ENCODE peak calls at places on chromosome 12, in seven cellular contexts. One of them, this sample, is unnamed.

GRCh38 chr12:26971963-26972362 is 33.7 kb downstream of the FGFR1OP2 start:
- DNase-seq in SK-N-SH: no peak
- DNase-seq in gastrocnemius medialis: no peak
- DNase-seq in aorta: no peak
- DNase-seq in breast epithelium: no peak
- DNase-seq in esophagus squamous epithelium: no peak
- DNase-seq in astrocyte of the spinal cord: no peak
- DNase-seq in this sample: no peak

GRCh38 chr12:123089631-123090353 is 61.1 kb downstream of the PITPNM2 start:
- DNase-seq in breast epithelium: no peak
- DNase-seq in aorta: no peak
- DNase-seq in gastrocnemius medialis: no peak
- DNase-seq in esophagus squamous epithelium: no peak
- DNase-seq in astrocyte of the spinal cord: peak
- DNase-seq in SK-N-SH: no peak
- DNase-seq in this sample: no peak

GRCh38 chr12:14854586-14855163 is 11.3 kb upstream of the ART4 start:
- DNase-seq in gastrocnemius medialis: no peak
- DNase-seq in esophagus squamous epithelium: no peak
- DNase-seq in SK-N-SH: no peak
- DNase-seq in breast epithelium: no peak
- DNase-seq in aorta: no peak
- DNase-seq in astrocyte of the spinal cord: no peak
- DNase-seq in this sample: no peak

GRCh38 chr12:52487211-52487610 is 5.8 kb downstream of the KRT6A start:
- DNase-seq in astrocyte of the spinal cord: no peak
- DNase-seq in SK-N-SH: no peak
- DNase-seq in aorta: no peak
- DNase-seq in esophagus squamous epithelium: no peak
- DNase-seq in breast epithelium: no peak
- DNase-seq in gastrocnemius medialis: no peak
- DNase-seq in this sample: no peak

GRCh38 chr12:8950702-8951478 is 1.4 kb upstream of the M6PR start:
- DNase-seq in breast epithelium: no peak
- DNase-seq in astrocyte of the spinal cord: no peak
- DNase-seq in SK-N-SH: no peak
- DNase-seq in esophagus squamous epithelium: no peak
- DNase-seq in gastrocnemius medialis: no peak
- DNase-seq in aorta: no peak
- DNase-seq in this sample: no peak

GRCh38 chr12:84455598-84455997 is 457.0 kb downstream of the SLC6A15 start:
- DNase-seq in esophagus squamous epithelium: no peak
- DNase-seq in breast epithelium: no peak
- DNase-seq in SK-N-SH: peak
- DNase-seq in aorta: no peak
- DNase-seq in astrocyte of the spinal cord: no peak
- DNase-seq in gastrocnemius medialis: no peak
- DNase-seq in this sample: no peak

GRCh38 chr12:122389677-122390076 is 32.8 kb downstream of the CLIP1 start:
- DNase-seq in esophagus squamous epithelium: no peak
- DNase-seq in breast epithelium: no peak
- DNase-seq in aorta: no peak
- DNase-seq in SK-N-SH: no peak
- DNase-seq in gastrocnemius medialis: no peak
- DNase-seq in astrocyte of the spinal cord: no peak
- DNase-seq in this sample: no peak

GRCh38 chr12:27504506-27504905 is 19.5 kb upstream of the PPFIBP1 start:
- DNase-seq in SK-N-SH: no peak
- DNase-seq in astrocyte of the spinal cord: peak
- DNase-seq in esophagus squamous epithelium: no peak
- DNase-seq in aorta: no peak
- DNase-seq in breast epithelium: no peak
- DNase-seq in gastrocnemius medialis: no peak
- DNase-seq in this sample: no peak

GRCh38 chr12:66964629-66965028 is 285.8 kb upstream of the GRIP1 start:
- DNase-seq in astrocyte of the spinal cord: peak
- DNase-seq in aorta: no peak
- DNase-seq in SK-N-SH: no peak
- DNase-seq in gastrocnemius medialis: no peak
- DNase-seq in breast epithelium: no peak
- DNase-seq in esophagus squamous epithelium: no peak
- DNase-seq in this sample: no peak

GRCh38 chr12:132908145-132909029 is 21.0 kb upstream of the CHFR start:
- DNase-seq in astrocyte of the spinal cord: peak
- DNase-seq in gastrocnemius medialis: peak
- DNase-seq in aorta: peak
- DNase-seq in breast epithelium: peak
- DNase-seq in esophagus squamous epithelium: peak
- DNase-seq in SK-N-SH: peak
- DNase-seq in this sample: peak

GRCh38 chr12:7019043-7019569 is 830 bp upstream of the LPCAT3 start:
- DNase-seq in gastrocnemius medialis: no peak
- DNase-seq in esophagus squamous epithelium: no peak
- DNase-seq in breast epithelium: no peak
- DNase-seq in aorta: no peak
- DNase-seq in astrocyte of the spinal cord: no peak
- DNase-seq in SK-N-SH: no peak
- DNase-seq in this sample: no peak

GRCh38 chr12:67182551-67182950 is 86.6 kb upstream of the CAND1 start:
- DNase-seq in aorta: no peak
- DNase-seq in SK-N-SH: no peak
- DNase-seq in breast epithelium: no peak
- DNase-seq in esophagus squamous epithelium: no peak
- DNase-seq in astrocyte of the spinal cord: no peak
- DNase-seq in gastrocnemius medialis: no peak
- DNase-seq in this sample: no peak

GRCh38 chr12:123931686-123932321 is 40.8 kb downstream of the CCDC92 start:
- DNase-seq in aorta: no peak
- DNase-seq in esophagus squamous epithelium: no peak
- DNase-seq in SK-N-SH: no peak
- DNase-seq in breast epithelium: no peak
- DNase-seq in gastrocnemius medialis: no peak
- DNase-seq in astrocyte of the spinal cord: no peak
- DNase-seq in this sample: no peak

GRCh38 chr12:88566430-88566829 is 13.8 kb downstream of the KITLG start:
- DNase-seq in esophagus squamous epithelium: no peak
- DNase-seq in gastrocnemius medialis: no peak
- DNase-seq in breast epithelium: no peak
- DNase-seq in aorta: no peak
- DNase-seq in SK-N-SH: no peak
- DNase-seq in astrocyte of the spinal cord: no peak
- DNase-seq in this sample: no peak

GRCh38 chr12:124938066-124938465 is 23.6 kb upstream of the UBC start:
- DNase-seq in gastrocnemius medialis: no peak
- DNase-seq in breast epithelium: no peak
- DNase-seq in aorta: no peak
- DNase-seq in astrocyte of the spinal cord: no peak
- DNase-seq in esophagus squamous epithelium: no peak
- DNase-seq in SK-N-SH: no peak
- DNase-seq in this sample: no peak

GRCh38 chr12:133251732-133252131 is 16.1 kb upstream of the ANHX start:
- DNase-seq in gastrocnemius medialis: no peak
- DNase-seq in SK-N-SH: no peak
- DNase-seq in breast epithelium: no peak
- DNase-seq in aorta: no peak
- DNase-seq in esophagus squamous epithelium: no peak
- DNase-seq in astrocyte of the spinal cord: no peak
- DNase-seq in this sample: no peak

GRCh38 chr12:14696265-14696741 is at the start of gene GUCY2C:
- DNase-seq in astrocyte of the spinal cord: no peak
- DNase-seq in aorta: no peak
- DNase-seq in esophagus squamous epithelium: no peak
- DNase-seq in gastrocnemius medialis: no peak
- DNase-seq in breast epithelium: no peak
- DNase-seq in SK-N-SH: no peak
- DNase-seq in this sample: no peak

GRCh38 chr12:64137117-64137516 is 85.0 kb downstream of the KICS2 start:
- DNase-seq in esophagus squamous epithelium: no peak
- DNase-seq in astrocyte of the spinal cord: no peak
- DNase-seq in gastrocnemius medialis: no peak
- DNase-seq in aorta: no peak
- DNase-seq in breast epithelium: no peak
- DNase-seq in SK-N-SH: no peak
- DNase-seq in this sample: no peak

GRCh38 chr12:130254476-130255276 is 83.0 kb upstream of the PIWIL1 start:
- DNase-seq in SK-N-SH: no peak
- DNase-seq in esophagus squamous epithelium: no peak
- DNase-seq in gastrocnemius medialis: no peak
- DNase-seq in breast epithelium: no peak
- DNase-seq in astrocyte of the spinal cord: no peak
- DNase-seq in aorta: no peak
- DNase-seq in this sample: no peak

GRCh38 chr12:111758120-111758561 is 8.6 kb upstream of the ALDH2 start:
- DNase-seq in gastrocnemius medialis: no peak
- DNase-seq in aorta: no peak
- DNase-seq in SK-N-SH: no peak
- DNase-seq in astrocyte of the spinal cord: no peak
- DNase-seq in esophagus squamous epithelium: no peak
- DNase-seq in breast epithelium: peak
- DNase-seq in this sample: peak

GRCh38 chr12:31298510-31298904 is 27.4 kb downstream of the SINHCAF start:
- DNase-seq in astrocyte of the spinal cord: no peak
- DNase-seq in SK-N-SH: no peak
- DNase-seq in aorta: no peak
- DNase-seq in gastrocnemius medialis: no peak
- DNase-seq in breast epithelium: no peak
- DNase-seq in esophagus squamous epithelium: no peak
- DNase-seq in this sample: no peak

GRCh38 chr12:23025372-23026021 is 400.5 kb downstream of the ETNK1 start:
- DNase-seq in breast epithelium: no peak
- DNase-seq in gastrocnemius medialis: no peak
- DNase-seq in esophagus squamous epithelium: no peak
- DNase-seq in SK-N-SH: no peak
- DNase-seq in astrocyte of the spinal cord: no peak
- DNase-seq in aorta: no peak
- DNase-seq in this sample: no peak

GRCh38 chr12:125983094-125983783 is 918.0 kb downstream of the AACS start:
- DNase-seq in esophagus squamous epithelium: no peak
- DNase-seq in SK-N-SH: peak
- DNase-seq in breast epithelium: peak
- DNase-seq in aorta: peak
- DNase-seq in gastrocnemius medialis: no peak
- DNase-seq in astrocyte of the spinal cord: peak
- DNase-seq in this sample: peak
- H3K4me3 ChIP-seq in esophagus squamous epithelium: peak
- H3K4me3 ChIP-seq in SK-N-SH: peak
- H3K4me3 ChIP-seq in breast epithelium: peak
- H3K4me3 ChIP-seq in aorta: peak
- H3K4me3 ChIP-seq in gastrocnemius medialis: peak
- H3K4me3 ChIP-seq in astrocyte of the spinal cord: peak
- H3K4me3 ChIP-seq in this sample: peak

GRCh38 chr12:57738142-57738474 is 434 bp downstream of the AGAP2 start:
- DNase-seq in SK-N-SH: no peak
- DNase-seq in aorta: no peak
- DNase-seq in breast epithelium: no peak
- DNase-seq in astrocyte of the spinal cord: no peak
- DNase-seq in gastrocnemius medialis: no peak
- DNase-seq in esophagus squamous epithelium: no peak
- DNase-seq in this sample: no peak

GRCh38 chr12:57739387-57739786 is 845 bp upstream of the AGAP2 start:
- DNase-seq in esophagus squamous epithelium: no peak
- DNase-seq in breast epithelium: no peak
- DNase-seq in astrocyte of the spinal cord: no peak
- DNase-seq in SK-N-SH: no peak
- DNase-seq in aorta: no peak
- DNase-seq in gastrocnemius medialis: no peak
- DNase-seq in this sample: no peak

GRCh38 chr12:57737467-57738141 is 938 bp downstream of the AGAP2 start:
- DNase-seq in SK-N-SH: peak
- DNase-seq in esophagus squamous epithelium: no peak
- DNase-seq in aorta: no peak
- DNase-seq in breast epithelium: no peak
- DNase-seq in astrocyte of the spinal cord: no peak
- DNase-seq in gastrocnemius medialis: no peak
- DNase-seq in this sample: peak

GRCh38 chr12:57739914-57740538 is 1.5 kb upstream of the AGAP2 start:
- DNase-seq in breast epithelium: no peak
- DNase-seq in esophagus squamous epithelium: no peak
- DNase-seq in aorta: no peak
- DNase-seq in SK-N-SH: no peak
- DNase-seq in astrocyte of the spinal cord: no peak
- DNase-seq in gastrocnemius medialis: no peak
- DNase-seq in this sample: no peak

DNA sequence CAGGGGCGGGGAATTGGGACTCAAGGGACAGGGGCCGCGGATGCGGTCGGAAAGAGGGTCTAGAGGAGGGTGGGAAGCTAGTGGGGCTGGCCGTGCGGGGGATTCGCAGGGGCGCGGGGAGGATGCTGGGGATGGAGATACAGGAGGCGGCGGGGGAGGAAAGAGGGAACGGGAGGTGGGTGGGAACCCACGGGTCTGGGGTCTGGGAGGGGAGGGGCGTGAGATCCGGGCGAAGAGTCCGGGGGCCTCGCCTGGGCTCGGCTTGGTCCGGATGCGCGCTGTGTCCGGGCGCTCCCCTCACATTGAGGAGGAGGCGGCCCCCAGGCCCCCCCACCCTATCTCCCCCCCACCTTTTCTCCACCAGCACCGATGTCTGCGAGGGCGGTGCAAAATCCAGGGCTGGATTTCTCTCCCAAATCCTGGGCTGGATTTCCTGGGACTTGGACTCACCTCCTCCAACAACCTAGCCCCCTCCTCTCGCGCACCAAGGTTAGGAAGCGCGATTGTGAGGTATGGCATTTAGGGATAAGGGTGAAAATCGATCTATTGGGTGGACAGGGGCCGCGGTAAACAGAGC is at the start of gene AGAP2:
- DNase-seq in gastrocnemius medialis: no peak
- DNase-seq in SK-N-SH: peak
- DNase-seq in aorta: no peak
- DNase-seq in breast epithelium: no peak
- DNase-seq in astrocyte of the spinal cord: no peak
- DNase-seq in esophagus squamous epithelium: no peak
- DNase-seq in this sample: peak
- H3K4me3 ChIP-seq in gastrocnemius medialis: peak
- H3K4me3 ChIP-seq in SK-N-SH: peak
- H3K4me3 ChIP-seq in aorta: peak
- H3K4me3 ChIP-seq in breast epithelium: peak
- H3K4me3 ChIP-seq in astrocyte of the spinal cord: peak
- H3K4me3 ChIP-seq in esophagus squamous epithelium: peak
- H3K4me3 ChIP-seq in this sample: peak

DNA sequence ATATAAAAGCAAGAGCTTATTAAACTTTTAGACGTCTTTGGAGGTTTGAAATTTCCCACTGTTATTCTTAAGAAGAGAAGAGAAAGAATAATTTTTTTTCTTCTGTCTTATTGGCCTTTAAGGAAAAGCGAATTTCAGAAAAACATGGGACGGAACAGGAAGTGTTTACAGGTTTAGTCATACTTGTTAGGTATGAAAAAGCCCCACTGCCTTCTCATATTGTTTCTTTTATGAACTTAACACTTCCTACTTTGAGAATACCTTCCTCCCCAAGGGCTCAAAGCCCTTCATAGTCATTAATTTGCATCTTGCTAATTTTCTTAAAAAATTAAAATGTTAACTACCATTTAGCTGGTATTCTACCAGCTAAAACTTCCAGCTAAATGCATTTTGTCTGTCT is 82.0 kb downstream of the ETV6 start:
- DNase-seq in astrocyte of the spinal cord: peak
- DNase-seq in SK-N-SH: no peak
- DNase-seq in breast epithelium: no peak
- DNase-seq in aorta: no peak
- DNase-seq in gastrocnemius medialis: no peak
- DNase-seq in esophagus squamous epithelium: no peak
- DNase-seq in this sample: no peak
- H3K4me3 ChIP-seq in astrocyte of the spinal cord: no peak
- H3K4me3 ChIP-seq in SK-N-SH: no peak
- H3K4me3 ChIP-seq in breast epithelium: no peak
- H3K4me3 ChIP-seq in aorta: peak
- H3K4me3 ChIP-seq in gastrocnemius medialis: no peak
- H3K4me3 ChIP-seq in esophagus squamous epithelium: no peak
- H3K4me3 ChIP-seq in this sample: no peak

GRCh38 chr12:56487448-56488040 is 417 bp downstream of the GLS2 start:
- DNase-seq in gastrocnemius medialis: no peak
- DNase-seq in astrocyte of the spinal cord: no peak
- DNase-seq in esophagus squamous epithelium: no peak
- DNase-seq in SK-N-SH: no peak
- DNase-seq in aorta: peak
- DNase-seq in breast epithelium: no peak
- DNase-seq in this sample: peak
- H3K4me3 ChIP-seq in gastrocnemius medialis: peak
- H3K4me3 ChIP-seq in astrocyte of the spinal cord: peak
- H3K4me3 ChIP-seq in esophagus squamous epithelium: peak
- H3K4me3 ChIP-seq in SK-N-SH: peak
- H3K4me3 ChIP-seq in aorta: peak
- H3K4me3 ChIP-seq in breast epithelium: peak
- H3K4me3 ChIP-seq in this sample: peak

This sample was measured in H7.